ENCODE peak calls at places on chromosomes 11 and 22, in six cellular contexts. M is neuronal stem cell; Y is CD4-positive, alpha-beta T cell; A is NCI-H1092 treated with DMSO at 0.1 percent for 48 hours; U is testis; J is EL. B is an unnamed sample.

GRCh38 chr11:112523477-112523876 is 262.8 kb upstream of the PLET1 start:
- DNase-seq in M (peak), Y (no peak), A (peak), U (no peak), J (peak), B (no peak)

GRCh38 chr11:108857382-108857781 is 192.5 kb downstream of the DDX10 start:
- DNase-seq in M (no peak), Y (no peak), A (peak), U (no peak), J (no peak), B (no peak)

GRCh38 chr11:71418643-71419042 is 29.6 kb downstream of the DHCR7 start:
- DNase-seq in M (no peak), Y (no peak), A (no peak), U (no peak), J (no peak), B (no peak)

GRCh38 chr11:59106363-59107336 is at the start of gene FAM111B:
- DNase-seq in M (peak), Y (peak), A (peak), U (peak), J (peak), B (peak)

GRCh38 chr11:8223513-8223899 is 40.2 kb downstream of the LMO1 start:
- DNase-seq in M (no peak), Y (no peak), A (no peak), U (no peak), J (peak), B (no peak)

GRCh38 chr11:28529046-28529445 is 420.9 kb downstream of the METTL15 start:
- DNase-seq in M (no peak), Y (no peak), A (no peak), U (no peak), J (peak), B (peak)

GRCh38 chr11:96267001-96267489 is 76.0 kb downstream of the MAML2 start:
- DNase-seq in M (no peak), Y (no peak), A (no peak), U (no peak), J (no peak), B (no peak)

GRCh38 chr22:35605787-35606492 is 11.2 kb downstream of the MB start:
- DNase-seq in M (no peak), Y (no peak), A (no peak), U (no peak), J (no peak), B (no peak)

GRCh38 chr11:13120691-13121090 is 111.6 kb downstream of the RASSF10 start:
- DNase-seq in M (no peak), Y (no peak), A (no peak), U (no peak), J (peak), B (no peak)

GRCh38 chr11:92308366-92308765 is 83.7 kb downstream of the FAT3 start:
- DNase-seq in M (no peak), Y (no peak), A (no peak), U (no peak), J (no peak), B (no peak)